ENCODE peak calls at places on chromosome 4, in ten cellular contexts. R is fibroblast of mammary gland; L is activated CD4-positive, alpha-beta T cell treated with anti-CD3 and anti-CD28 coated beads, Interleukin-2, amount 50 U/mL, for 48 hours; A is substantia nigra; E is OCI-LY7; F is brain microvascular endothelial cell; M is activated T-helper 9 cell treated with anti-CD3 and anti-CD28 coated beads, Interleukin-2, amount 50 U/mL, for 16 hours; J is effector memory CD8-positive, alpha-beta T cell; V is T-helper 17 cell; K is posterior cingulate gyrus. X is an unnamed sample.

GRCh38 chr4:87896020-87896621 is 63.4 kb downstream of the MEPE start:
- DNase-seq in R (peak; percentile 83), L (peak; percentile 1), V (no peak), E (no peak), F (peak; percentile 85), K (no peak), M (no peak), J (no peak), A (no peak), X (peak; percentile 73)

GRCh38 chr4:186727977-186728519 is 4.4 kb upstream of the FAT1 start:
- DNase-seq in V (no peak), E (no peak), K (no peak), J (no peak), L (no peak), R (peak; percentile 34), A (no peak), F (no peak), M (no peak), X (no peak)

GRCh38 chr4:95106408-95106928 is 348.7 kb downstream of the BMPR1B start:
- DNase-seq in V (no peak), F (peak; percentile 38), R (peak; percentile 76), A (no peak), K (no peak), M (no peak), L (no peak), E (no peak), J (no peak), X (peak; percentile 36)

GRCh38 chr4:37922323-37922722 is 31.4 kb downstream of the TBC1D1 start:
- DNase-seq in R (peak; percentile 82), K (no peak), F (peak; percentile 25), E (no peak), A (no peak), V (no peak), J (no peak), L (no peak), M (no peak), X (no peak)

GRCh38 chr4:8682296-8682695 is 89.7 kb downstream of the CPZ start:
- DNase-seq in V (no peak), R (no peak), E (no peak), J (no peak), K (no peak), L (no peak), F (no peak), M (no peak), A (no peak), X (no peak)

GRCh38 chr4:96354036-96354712 is 514.3 kb downstream of the PDHA2 start:
- DNase-seq in J (no peak), K (no peak), V (no peak), F (peak; percentile 10), M (no peak), A (no peak), L (no peak), E (no peak), R (no peak), X (no peak)

GRCh38 chr4:526189-526909 is 27.3 kb downstream of the PIGG start:
- DNase-seq in E (no peak), F (no peak), A (no peak), V (no peak), J (no peak), R (no peak), K (no peak), L (no peak), M (no peak), X (no peak)

GRCh38 chr4:2671267-2671895 is 84.8 kb downstream of the TNIP2 start:
- DNase-seq in E (no peak), L (no peak), J (no peak), A (no peak), R (no peak), M (no peak), F (no peak), V (no peak), K (no peak), X (no peak)

GRCh38 chr4:47913328-47913727 is 1.1 kb downstream of the NFXL1 start:
- DNase-seq in V (no peak), L (no peak), K (no peak), E (peak; percentile 10), A (no peak), M (no peak), F (peak; percentile 12), R (peak; percentile 42), J (no peak), X (no peak)

GRCh38 chr4:10762541-10762940 is 78.0 kb upstream of the CLNK start:
- DNase-seq in E (no peak), M (no peak), F (peak; percentile 96), R (peak; percentile 75), A (no peak), J (no peak), L (no peak), K (no peak), V (no peak), X (peak; percentile 81)

GRCh38 chr4:15506464-15506863 is 36.8 kb downstream of the CC2D2A start:
- DNase-seq in K (no peak), A (no peak), J (no peak), V (no peak), E (no peak), L (no peak), M (no peak), R (peak; percentile 10), F (peak; percentile 81), X (no peak)

GRCh38 chr4:7045961-7046921 is 3.1 kb downstream of the TADA2B start:
- DNase-seq in J (no peak), V (no peak), M (no peak), L (no peak), R (no peak), A (no peak), F (no peak), K (no peak), E (peak; percentile 40), X (no peak)

GRCh38 chr4:2794707-2795557 is 2.0 kb downstream of the SH3BP2 start:
- DNase-seq in R (peak; percentile 73), F (peak; percentile 68), V (no peak), E (no peak), A (peak; percentile 44), K (no peak), J (no peak), L (no peak), M (no peak), X (peak; percentile 66)

GRCh38 chr4:17544205-17544604 is 29.2 kb downstream of the CLRN2 start:
- DNase-seq in A (peak; percentile 78), J (no peak), L (no peak), M (no peak), F (no peak), E (no peak), K (peak; percentile 41), V (no peak), R (no peak), X (no peak)

GRCh38 chr4:154743683-154744340 is at the start of gene LRAT:
- DNase-seq in L (peak; percentile 21), A (peak; percentile 42), M (no peak), J (no peak), F (no peak), V (no peak), R (peak; percentile 8), K (no peak), E (no peak), X (no peak)

GRCh38 chr4:108561086-108561485 is 59.3 kb upstream of the RPL34 start:
- DNase-seq in J (no peak), E (no peak), F (no peak), A (no peak), V (no peak), L (no peak), R (no peak), K (no peak), M (no peak), X (no peak)

GRCh38 chr4:31189938-31190337 is 469.8 kb downstream of the PCDH7 start:
- DNase-seq in A (no peak), K (no peak), R (no peak), J (no peak), L (no peak), V (no peak), E (no peak), M (no peak), F (no peak), X (no peak)

GRCh38 chr4:141179474-141180026 is 41.1 kb upstream of the ZNF330 start:
- DNase-seq in R (no peak), M (no peak), K (no peak), E (no peak), A (no peak), L (no peak), J (no peak), F (no peak), V (no peak), X (no peak)

GRCh38 chr4:3699261-3699660 is 66.9 kb upstream of the ADRA2C start:
- DNase-seq in K (no peak), V (no peak), E (no peak), M (no peak), R (no peak), A (no peak), F (no peak), L (no peak), J (no peak), X (no peak)

GRCh38 chr4:181416966-181417365 is 826.2 kb upstream of the TENM3 start:
- DNase-seq in V (no peak), M (no peak), A (no peak), K (no peak), E (no peak), L (no peak), F (no peak), J (no peak), R (no peak), X (no peak)

GRCh38 chr4:123811763-123812390 is 415.3 kb downstream of the SPRY1 start:
- DNase-seq in F (no peak), R (no peak), J (no peak), K (no peak), E (peak; percentile 81), V (no peak), L (no peak), A (no peak), M (no peak), X (no peak)

GRCh38 chr4:5478697-5479096 is 229.7 kb downstream of the EVC2 start:
- DNase-seq in L (no peak), R (no peak), A (no peak), F (no peak), J (no peak), V (no peak), M (no peak), K (no peak), E (no peak), X (no peak)

GRCh38 chr4:175125410-175126068 is 207.4 kb downstream of the ADAM29 start:
- DNase-seq in R (peak; percentile 36), K (no peak), J (no peak), L (no peak), V (no peak), E (no peak), F (peak; percentile 52), M (no peak), A (no peak), X (peak; percentile 22)

GRCh38 chr4:88705805-88706518 is 8.3 kb upstream of the NAP1L5 start:
- DNase-seq in J (no peak), M (no peak), K (no peak), R (peak; percentile 31), A (no peak), L (no peak), V (no peak), E (no peak), F (no peak), X (peak; percentile 1)

GRCh38 chr4:8703857-8704495 is 111.4 kb downstream of the CPZ start:
- DNase-seq in L (no peak), E (no peak), V (no peak), J (no peak), F (no peak), M (no peak), K (no peak), R (no peak), A (no peak), X (no peak)

GRCh38 chr4:60805500-60806313 is 394.4 kb upstream of the ADGRL3 start:
- DNase-seq in L (no peak), R (peak; percentile 21), V (no peak), J (no peak), M (no peak), A (no peak), F (peak; percentile 48), E (peak; percentile 23), K (no peak), X (no peak)

GRCh38 chr4:84977409-84977808 is 10.9 kb upstream of the WDFY3 start:
- DNase-seq in F (no peak), R (no peak), E (no peak), A (no peak), J (no peak), L (no peak), K (no peak), M (no peak), V (no peak), X (no peak)

GRCh38 chr4:109429545-109429944 is 4.1 kb upstream of the SEC24B start:
- DNase-seq in L (no peak), J (no peak), V (no peak), R (no peak), M (no peak), A (no peak), E (no peak), F (no peak), K (no peak), X (no peak)

X was measured in HCEC 1CT.